ENCODE peak calls at places on chromosomes 12 and 14, in ten cellular contexts. One of them, this sample, is unnamed.

GRCh38 chr14:101991336-101991735 is 27.0 kb downstream of the DYNC1H1 start:
- DNase-seq in heart right ventricle: no peak
- DNase-seq in fibroblast of lung: no peak
- DNase-seq in mesothelial cell of epicardium: no peak
- DNase-seq in transverse colon: no peak
- DNase-seq in astrocyte of the spinal cord: no peak
- DNase-seq in heart left ventricle: no peak
- DNase-seq in MCF 10A: peak
- DNase-seq in testis: no peak
- DNase-seq in colonic mucosa: no peak
- DNase-seq in this sample: peak

GRCh38 chr12:113766880-113767878 is 198.9 kb downstream of the RBM19 start:
- DNase-seq in heart right ventricle: no peak
- DNase-seq in transverse colon: no peak
- DNase-seq in mesothelial cell of epicardium: no peak
- DNase-seq in testis: no peak
- DNase-seq in astrocyte of the spinal cord: peak
- DNase-seq in heart left ventricle: no peak
- DNase-seq in colonic mucosa: no peak
- DNase-seq in MCF 10A: peak
- DNase-seq in fibroblast of lung: peak
- DNase-seq in this sample: no peak

GRCh38 chr14:99517046-99517642 is 35.9 kb downstream of the CCNK start:
- DNase-seq in heart right ventricle: no peak
- DNase-seq in mesothelial cell of epicardium: no peak
- DNase-seq in transverse colon: no peak
- DNase-seq in fibroblast of lung: no peak
- DNase-seq in heart left ventricle: peak
- DNase-seq in MCF 10A: no peak
- DNase-seq in colonic mucosa: no peak
- DNase-seq in astrocyte of the spinal cord: no peak
- DNase-seq in testis: no peak
- DNase-seq in this sample: no peak

GRCh38 chr12:2113501-2113912 is 60.7 kb downstream of the CACNA1C start:
- DNase-seq in transverse colon: no peak
- DNase-seq in testis: no peak
- DNase-seq in colonic mucosa: no peak
- DNase-seq in heart left ventricle: peak
- DNase-seq in MCF 10A: no peak
- DNase-seq in fibroblast of lung: no peak
- DNase-seq in heart right ventricle: peak
- DNase-seq in mesothelial cell of epicardium: no peak
- DNase-seq in astrocyte of the spinal cord: no peak
- DNase-seq in this sample: no peak

GRCh38 chr14:104564744-104565679 is 14.6 kb upstream of the C14orf180 start:
- DNase-seq in astrocyte of the spinal cord: no peak
- DNase-seq in MCF 10A: no peak
- DNase-seq in fibroblast of lung: no peak
- DNase-seq in transverse colon: no peak
- DNase-seq in colonic mucosa: no peak
- DNase-seq in heart right ventricle: no peak
- DNase-seq in testis: no peak
- DNase-seq in heart left ventricle: no peak
- DNase-seq in mesothelial cell of epicardium: no peak
- DNase-seq in this sample: no peak

GRCh38 chr14:102323102-102323501 is 3.6 kb downstream of the ZNF839 start:
- DNase-seq in fibroblast of lung: peak
- DNase-seq in heart left ventricle: peak
- DNase-seq in heart right ventricle: peak
- DNase-seq in MCF 10A: peak
- DNase-seq in mesothelial cell of epicardium: no peak
- DNase-seq in transverse colon: peak
- DNase-seq in colonic mucosa: peak
- DNase-seq in testis: peak
- DNase-seq in astrocyte of the spinal cord: peak
- DNase-seq in this sample: no peak

GRCh38 chr14:79100578-79100977 is 930.4 kb downstream of the NRXN3 start:
- DNase-seq in transverse colon: no peak
- DNase-seq in MCF 10A: no peak
- DNase-seq in mesothelial cell of epicardium: no peak
- DNase-seq in heart left ventricle: no peak
- DNase-seq in heart right ventricle: no peak
- DNase-seq in astrocyte of the spinal cord: no peak
- DNase-seq in testis: no peak
- DNase-seq in colonic mucosa: no peak
- DNase-seq in fibroblast of lung: no peak
- DNase-seq in this sample: no peak

GRCh38 chr12:16272222-16272621 is 5.3 kb downstream of the SLC15A5 start:
- DNase-seq in heart left ventricle: no peak
- DNase-seq in fibroblast of lung: peak
- DNase-seq in astrocyte of the spinal cord: peak
- DNase-seq in transverse colon: no peak
- DNase-seq in testis: no peak
- DNase-seq in colonic mucosa: no peak
- DNase-seq in MCF 10A: no peak
- DNase-seq in heart right ventricle: no peak
- DNase-seq in mesothelial cell of epicardium: no peak
- DNase-seq in this sample: no peak

GRCh38 chr12:6223545-6223944 is 23.3 kb downstream of the CD9 start:
- DNase-seq in heart right ventricle: no peak
- DNase-seq in transverse colon: no peak
- DNase-seq in fibroblast of lung: no peak
- DNase-seq in heart left ventricle: no peak
- DNase-seq in mesothelial cell of epicardium: no peak
- DNase-seq in astrocyte of the spinal cord: no peak
- DNase-seq in testis: no peak
- DNase-seq in colonic mucosa: no peak
- DNase-seq in MCF 10A: no peak
- DNase-seq in this sample: no peak

GRCh38 chr12:52126605-52127578 is 47.4 kb downstream of the SMIM41 start:
- DNase-seq in heart left ventricle: no peak
- DNase-seq in astrocyte of the spinal cord: no peak
- DNase-seq in heart right ventricle: peak
- DNase-seq in colonic mucosa: no peak
- DNase-seq in mesothelial cell of epicardium: peak
- DNase-seq in transverse colon: no peak
- DNase-seq in MCF 10A: no peak
- DNase-seq in testis: peak
- DNase-seq in fibroblast of lung: no peak
- DNase-seq in this sample: peak

DNA sequence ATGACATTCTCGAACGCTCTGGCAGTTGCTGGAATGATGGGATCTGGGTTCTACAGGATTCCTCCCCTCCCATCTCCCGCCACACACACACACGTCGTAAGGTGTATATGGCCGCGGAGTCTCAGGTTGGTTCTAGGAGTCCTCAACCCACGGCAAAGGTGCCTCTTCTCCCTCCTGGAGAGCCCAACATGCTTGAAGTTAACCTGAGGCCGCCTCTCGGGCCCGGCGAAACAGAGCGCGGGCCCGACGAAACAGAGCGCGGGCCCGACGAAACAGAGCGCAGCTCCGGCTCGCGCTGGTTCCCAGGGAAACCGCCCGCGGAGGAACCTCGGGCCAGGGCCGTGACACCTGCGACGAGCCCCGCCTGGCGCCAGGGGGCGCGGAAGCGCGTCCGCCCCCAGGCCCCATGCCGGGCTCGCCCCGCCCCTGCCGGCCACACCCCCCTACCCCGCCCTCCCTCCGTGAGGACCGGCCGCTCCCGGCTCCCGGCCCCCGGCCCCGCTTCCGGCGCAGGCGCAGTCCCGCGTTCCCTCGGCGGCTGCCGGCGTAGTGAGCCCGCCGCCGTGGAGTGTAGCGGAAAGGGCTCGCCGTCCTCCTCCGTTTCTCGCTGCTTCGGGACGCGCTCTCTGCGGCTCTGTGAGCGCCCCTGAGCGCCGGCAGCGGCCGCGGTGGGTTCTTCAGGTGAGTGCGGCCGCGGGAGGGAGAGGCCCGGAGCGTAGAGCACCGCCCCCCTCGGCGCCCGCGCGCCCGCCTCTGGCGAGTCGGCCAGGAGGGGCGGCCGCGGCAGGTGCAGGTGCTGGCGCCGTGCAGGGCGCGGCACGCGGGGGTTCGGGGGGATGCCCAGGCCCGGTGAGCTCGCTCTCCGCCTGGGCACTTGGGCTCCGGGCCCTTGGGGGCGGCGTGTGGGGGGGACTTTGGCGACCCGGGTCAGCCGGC is at the start of gene RAB3IP:
- DNase-seq in transverse colon: peak
- DNase-seq in astrocyte of the spinal cord: peak
- DNase-seq in colonic mucosa: peak
- DNase-seq in testis: peak
- DNase-seq in heart left ventricle: peak
- DNase-seq in mesothelial cell of epicardium: peak
- DNase-seq in heart right ventricle: peak
- DNase-seq in MCF 10A: peak
- DNase-seq in fibroblast of lung: peak
- DNase-seq in this sample: peak
- TF ChIP-seq CTCF in transverse colon: no peak
- TF ChIP-seq CTCF in astrocyte of the spinal cord: peak
- TF ChIP-seq CTCF in colonic mucosa: peak
- TF ChIP-seq CTCF in testis: no peak
- TF ChIP-seq CTCF in heart left ventricle: peak
- TF ChIP-seq CTCF in mesothelial cell of epicardium: peak
- TF ChIP-seq CTCF in heart right ventricle: peak
- TF ChIP-seq CTCF in MCF 10A: peak
- TF ChIP-seq CTCF in fibroblast of lung: peak
- TF ChIP-seq CTCF in this sample: peak

GRCh38 chr12:65565601-65566560 is 258.4 kb upstream of the HMGA2 start:
- DNase-seq in fibroblast of lung: peak
- DNase-seq in mesothelial cell of epicardium: no peak
- DNase-seq in testis: no peak
- DNase-seq in heart left ventricle: no peak
- DNase-seq in astrocyte of the spinal cord: peak
- DNase-seq in colonic mucosa: no peak
- DNase-seq in MCF 10A: peak
- DNase-seq in heart right ventricle: no peak
- DNase-seq in transverse colon: no peak
- DNase-seq in this sample: no peak
- TF ChIP-seq CTCF in fibroblast of lung: peak
- TF ChIP-seq CTCF in mesothelial cell of epicardium: no peak
- TF ChIP-seq CTCF in testis: no peak
- TF ChIP-seq CTCF in heart left ventricle: no peak
- TF ChIP-seq CTCF in astrocyte of the spinal cord: peak
- TF ChIP-seq CTCF in colonic mucosa: no peak
- TF ChIP-seq CTCF in MCF 10A: no peak
- TF ChIP-seq CTCF in heart right ventricle: no peak
- TF ChIP-seq CTCF in transverse colon: no peak
- TF ChIP-seq CTCF in this sample: no peak

GRCh38 chr14:33404964-33405574 is 466.4 kb downstream of the NPAS3 start:
- DNase-seq in colonic mucosa: no peak
- DNase-seq in astrocyte of the spinal cord: no peak
- DNase-seq in heart right ventricle: no peak
- DNase-seq in transverse colon: no peak
- DNase-seq in testis: no peak
- DNase-seq in fibroblast of lung: no peak
- DNase-seq in heart left ventricle: no peak
- DNase-seq in mesothelial cell of epicardium: no peak
- DNase-seq in MCF 10A: no peak
- DNase-seq in this sample: no peak

GRCh38 chr14:33406766-33407165 is 468.1 kb downstream of the NPAS3 start:
- DNase-seq in transverse colon: no peak
- DNase-seq in astrocyte of the spinal cord: no peak
- DNase-seq in colonic mucosa: no peak
- DNase-seq in testis: no peak
- DNase-seq in heart right ventricle: no peak
- DNase-seq in heart left ventricle: no peak
- DNase-seq in fibroblast of lung: no peak
- DNase-seq in mesothelial cell of epicardium: no peak
- DNase-seq in MCF 10A: no peak
- DNase-seq in this sample: no peak

GRCh38 chr14:33402604-33403003 is 463.9 kb downstream of the NPAS3 start:
- DNase-seq in transverse colon: no peak
- DNase-seq in testis: no peak
- DNase-seq in heart right ventricle: no peak
- DNase-seq in fibroblast of lung: no peak
- DNase-seq in heart left ventricle: no peak
- DNase-seq in mesothelial cell of epicardium: no peak
- DNase-seq in MCF 10A: no peak
- DNase-seq in astrocyte of the spinal cord: no peak
- DNase-seq in colonic mucosa: no peak
- DNase-seq in this sample: no peak

GRCh38 chr14:33401326-33401725 is 462.6 kb downstream of the NPAS3 start:
- DNase-seq in fibroblast of lung: no peak
- DNase-seq in MCF 10A: no peak
- DNase-seq in testis: no peak
- DNase-seq in heart right ventricle: no peak
- DNase-seq in colonic mucosa: no peak
- DNase-seq in astrocyte of the spinal cord: no peak
- DNase-seq in heart left ventricle: no peak
- DNase-seq in mesothelial cell of epicardium: no peak
- DNase-seq in transverse colon: no peak
- DNase-seq in this sample: no peak

DNA sequence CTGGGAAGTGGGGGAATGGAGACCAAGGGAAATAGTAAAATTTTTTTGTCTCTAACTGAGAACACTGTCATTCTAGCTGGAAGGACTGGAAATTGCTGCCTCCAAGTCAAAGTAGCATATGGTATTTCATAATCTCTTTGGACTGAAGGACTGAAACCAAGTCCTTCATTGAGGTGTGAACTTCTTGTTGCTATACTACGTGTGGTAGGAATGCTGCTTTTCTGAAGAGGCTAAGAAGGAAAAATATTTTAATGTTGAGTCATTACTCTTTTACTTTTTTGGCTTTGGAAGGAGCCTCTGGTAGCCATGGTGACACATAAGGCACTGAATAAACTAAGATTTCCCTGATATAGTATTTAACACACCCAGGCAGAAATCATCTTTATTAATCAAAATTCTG is 465.4 kb downstream of the NPAS3 start:
- DNase-seq in colonic mucosa: no peak
- DNase-seq in testis: no peak
- DNase-seq in MCF 10A: peak
- DNase-seq in heart right ventricle: no peak
- DNase-seq in transverse colon: no peak
- DNase-seq in heart left ventricle: no peak
- DNase-seq in mesothelial cell of epicardium: no peak
- DNase-seq in astrocyte of the spinal cord: peak
- DNase-seq in fibroblast of lung: peak
- DNase-seq in this sample: no peak
- TF ChIP-seq CTCF in colonic mucosa: no peak
- TF ChIP-seq CTCF in testis: no peak
- TF ChIP-seq CTCF in MCF 10A: no peak
- TF ChIP-seq CTCF in heart right ventricle: no peak
- TF ChIP-seq CTCF in transverse colon: no peak
- TF ChIP-seq CTCF in heart left ventricle: no peak
- TF ChIP-seq CTCF in mesothelial cell of epicardium: no peak
- TF ChIP-seq CTCF in astrocyte of the spinal cord: no peak
- TF ChIP-seq CTCF in fibroblast of lung: no peak
- TF ChIP-seq CTCF in this sample: no peak

DNA sequence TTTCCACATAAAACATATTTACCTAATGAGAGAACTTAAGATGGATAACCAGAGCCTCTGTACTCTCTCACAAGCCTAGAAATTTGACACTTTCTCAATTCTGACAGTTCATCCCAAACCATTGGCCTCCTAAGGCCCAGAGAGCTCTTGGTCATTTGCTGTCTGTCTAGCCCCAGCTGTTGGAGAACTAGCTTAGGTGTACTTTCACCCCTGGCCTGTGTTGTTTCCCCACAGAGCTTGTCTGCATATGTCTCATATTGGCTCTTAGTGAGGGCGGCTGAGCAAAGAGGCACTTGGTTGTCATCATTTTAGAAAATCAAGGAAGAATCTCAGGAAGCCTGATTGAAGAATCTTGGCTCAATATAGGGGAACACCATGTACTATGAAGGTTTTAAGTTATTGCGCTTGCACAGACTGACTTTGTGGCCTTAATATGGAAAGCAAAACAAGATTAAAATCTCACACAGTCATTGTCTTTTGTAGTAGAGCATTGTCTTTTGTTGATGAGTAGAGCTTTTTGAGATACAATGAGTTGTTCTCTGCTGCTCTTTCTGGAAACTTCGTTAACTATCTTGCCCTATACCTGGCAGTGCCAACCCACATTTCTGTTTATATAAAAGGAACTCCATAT is 324.6 kb downstream of the RAD51B start:
- DNase-seq in heart left ventricle: no peak
- DNase-seq in fibroblast of lung: peak
- DNase-seq in mesothelial cell of epicardium: no peak
- DNase-seq in testis: peak
- DNase-seq in transverse colon: peak
- DNase-seq in heart right ventricle: peak
- DNase-seq in MCF 10A: peak
- DNase-seq in astrocyte of the spinal cord: peak
- DNase-seq in colonic mucosa: peak
- DNase-seq in this sample: no peak
- TF ChIP-seq CTCF in heart left ventricle: no peak
- TF ChIP-seq CTCF in fibroblast of lung: no peak
- TF ChIP-seq CTCF in mesothelial cell of epicardium: no peak
- TF ChIP-seq CTCF in testis: no peak
- TF ChIP-seq CTCF in transverse colon: no peak
- TF ChIP-seq CTCF in heart right ventricle: no peak
- TF ChIP-seq CTCF in MCF 10A: no peak
- TF ChIP-seq CTCF in astrocyte of the spinal cord: no peak
- TF ChIP-seq CTCF in colonic mucosa: no peak
- TF ChIP-seq CTCF in this sample: no peak

This sample was measured in GM20000.